ENCODE peak calls at places on chromosomes 1 and 21, in nine cellular contexts. U is stimulated activated CD4-positive, alpha-beta T cell treated with anti-CD3 and anti-CD28 coated beads, Interleukin-15, amount 100 ng/mL, for 1 hour; J is NCI-H1417; G is fibroblast of the conjunctiva; Z is NCI-H187; Q is HT1080; L is HTR-8/SVneo; C is T-helper 2 cell; F is body of pancreas. X is an unnamed sample.

GRCh38 chr1:185017338-185017737 is 28.0 kb upstream of the RNF2 start:
- DNase-seq in Q (peak), L (peak), G (peak), J (no peak), C (no peak), F (no peak), U (no peak), Z (no peak), X (no peak)

GRCh38 chr1:52662645-52663313 is 29.8 kb downstream of the SHISAL2A start:
- DNase-seq in C (no peak), F (no peak), Z (peak), G (peak), J (peak), Q (peak), L (peak), U (no peak), X (peak)

GRCh38 chr1:192879416-192879815 is 70.6 kb downstream of the RGS2 start:
- DNase-seq in F (no peak), Q (peak), G (no peak), U (no peak), L (no peak), J (no peak), Z (no peak), C (no peak), X (no peak)

GRCh38 chr1:239926184-239926583 is 165.5 kb upstream of the FMN2 start:
- DNase-seq in U (no peak), J (peak), G (no peak), L (no peak), Z (no peak), C (no peak), F (no peak), Q (no peak), X (no peak)

GRCh38 chr1:52585474-52585873 is 16.7 kb upstream of the GPX7 start:
- DNase-seq in L (no peak), F (no peak), J (no peak), C (no peak), U (no peak), Q (no peak), G (no peak), Z (no peak), X (no peak)

GRCh38 chr1:60280256-60280655 is 206.7 kb upstream of the C1orf87 start:
- DNase-seq in U (no peak), L (no peak), Q (no peak), Z (no peak), J (no peak), C (no peak), G (peak), F (peak), X (no peak)

GRCh38 chr21:25980710-25981109 is 189.9 kb downstream of the APP start:
- DNase-seq in Q (no peak), C (no peak), L (no peak), J (no peak), U (no peak), Z (no peak), G (no peak), F (no peak), X (no peak)

GRCh38 chr1:86741947-86742572 is 37.7 kb downstream of the SH3GLB1 start:
- DNase-seq in J (peak), C (peak), U (no peak), L (peak), Z (no peak), G (peak), F (peak), Q (no peak), X (peak)

GRCh38 chr1:55363261-55363660 is 148.1 kb upstream of the USP24 start:
- DNase-seq in Q (peak), U (no peak), Z (no peak), C (no peak), L (no peak), G (no peak), F (no peak), J (no peak), X (no peak)

GRCh38 chr1:54356680-54357147 is 49.5 kb downstream of the SSBP3 start:
- DNase-seq in Q (no peak), U (no peak), F (no peak), L (no peak), Z (no peak), G (no peak), C (peak), J (no peak), X (no peak)

GRCh38 chr21:45970674-45971486 is 10.7 kb upstream of the COL6A1 start:
- DNase-seq in C (no peak), G (no peak), U (no peak), J (peak), Q (peak), L (peak), Z (no peak), F (peak), X (no peak)

GRCh38 chr1:47527653-47528272 is 89.9 kb downstream of the FOXD2 start:
- DNase-seq in C (no peak), U (no peak), G (no peak), J (no peak), Q (peak), L (no peak), Z (peak), F (peak), X (no peak)

GRCh38 chr1:73770109-73770905 is 427.7 kb downstream of the LRRIQ3 start:
- DNase-seq in J (no peak), Q (no peak), L (no peak), Z (no peak), C (no peak), F (no peak), U (no peak), G (no peak), X (no peak)

GRCh38 chr1:184954232-184954995 is 19.9 kb downstream of the NIBAN1 start:
- DNase-seq in G (no peak), U (no peak), L (peak), Q (peak), F (no peak), J (no peak), C (no peak), Z (no peak), X (no peak)

GRCh38 chr1:6245086-6245868 is 1.3 kb downstream of the HES3 start:
- DNase-seq in Z (peak), G (peak), C (peak), Q (peak), L (peak), F (peak), U (peak), J (peak), X (peak)

GRCh38 chr1:75765697-75766355 is 20.2 kb upstream of the RABGGTB start:
- DNase-seq in Z (no peak), F (no peak), J (no peak), L (peak), C (no peak), U (no peak), Q (peak), G (peak), X (no peak)

GRCh38 chr1:81186271-81186670 is 614.5 kb upstream of the ADGRL2 start:
- DNase-seq in G (no peak), C (no peak), Q (no peak), U (no peak), F (no peak), Z (no peak), L (no peak), J (no peak), X (peak)

GRCh38 chr21:45351061-45351460 is 53.9 kb upstream of the COL18A1 start:
- DNase-seq in C (no peak), F (no peak), Q (no peak), U (no peak), J (no peak), Z (no peak), L (no peak), G (no peak), X (no peak)

X was measured in prostate gland.